ENCODE peak calls at places on chromosomes 11 and 22, in seven cellular contexts. H is heart right ventricle, D is iPS DF 6.9, U is SJSA1, Y is neuronal stem cell, E is H1, Q is pancreas. A is an unnamed sample.
A peak's percentile ranks its signal among the peaks of the same experiment; 100 is the strongest.

GRCh38 chr11:13868710-13869403 is 93.7 kb upstream of the SPON1 start:
- DNase-seq in H (no peak), D (no peak), U (no peak), Y (no peak), E (no peak), Q (no peak), A (no peak)

GRCh38 chr11:62880231-62880802 is 379 bp upstream of the SLC3A2 start:
- DNase-seq in H (no peak), D (no peak), U (peak; percentile 72), Y (no peak), E (no peak), Q (no peak), A (no peak)

GRCh38 chr22:26711205-26711958 is 54.0 kb downstream of the MIAT start:
- DNase-seq in H (no peak), D (no peak), U (no peak), Y (no peak), E (no peak), Q (no peak), A (no peak)

GRCh38 chr11:116086426-116086825 is 582.2 kb upstream of the CADM1 start:
- DNase-seq in H (no peak), D (no peak), U (no peak), Y (no peak), E (no peak), Q (no peak), A (no peak)

GRCh38 chr11:45935349-45936064 is 13.1 kb downstream of the LARGE2 start:
- DNase-seq in H (no peak), D (no peak), U (no peak), Y (no peak), E (no peak), Q (no peak), A (no peak)

GRCh38 chr22:39938509-39938908 is 21.7 kb upstream of the TMA7B start:
- DNase-seq in H (no peak), D (no peak), U (no peak), Y (no peak), E (no peak), Q (no peak), A (no peak)

GRCh38 chr11:9016916-9017642 is 13.3 kb upstream of the NRIP3 start:
- DNase-seq in H (no peak), D (no peak), U (no peak), Y (no peak), E (no peak), Q (no peak), A (no peak)

GRCh38 chr11:74686792-74687191 is 44.4 kb downstream of the CHRDL2 start:
- DNase-seq in H (no peak), D (no peak), U (no peak), Y (no peak), E (no peak), Q (no peak), A (no peak)

GRCh38 chr11:84829162-84829561 is 798.0 kb downstream of the DLG2 start:
- DNase-seq in H (no peak), D (no peak), U (no peak), Y (no peak), E (no peak), Q (no peak), A (no peak)

GRCh38 chr22:49212002-49212401 is 615.7 kb downstream of the BRD1 start:
- DNase-seq in H (no peak), D (no peak), U (peak; percentile 28), Y (no peak), E (peak; percentile 20), Q (no peak), A (peak; percentile 2)

GRCh38 chr11:97722065-97722464 is 1298.7 kb upstream of the CNTN5 start:
- DNase-seq in H (no peak), D (no peak), U (no peak), Y (no peak), E (no peak), Q (no peak), A (no peak)

GRCh38 chr11:123183391-123184099 is 11.5 kb downstream of the CLMP start:
- DNase-seq in H (no peak), D (no peak), U (no peak), Y (no peak), E (no peak), Q (no peak), A (no peak)

GRCh38 chr22:45009881-45010531 is at the start of gene PHF21B:
- DNase-seq in H (peak; percentile 57), D (no peak), U (peak; percentile 57), Y (peak; percentile 86), E (peak; percentile 91), Q (peak; percentile 25), A (no peak)

GRCh38 chr11:59225017-59225416 is 12.3 kb upstream of the MPEG1 start:
- DNase-seq in H (no peak), D (no peak), U (no peak), Y (no peak), E (no peak), Q (no peak), A (no peak)

GRCh38 chr11:2800655-2801531 is 84.7 kb downstream of the CDKN1C start:
- DNase-seq in H (no peak), D (no peak), U (peak; percentile 46), Y (no peak), E (peak; percentile 42), Q (peak; percentile 1), A (peak; percentile 5)

GRCh38 chr11:122149232-122149631 is 33.2 kb upstream of the BLID start:
- DNase-seq in H (no peak), D (no peak), U (no peak), Y (no peak), E (no peak), Q (no peak), A (no peak)

GRCh38 chr11:64233913-64234839 is at the start of gene VEGFB:
- DNase-seq in H (peak; percentile 74), D (no peak), U (no peak), Y (no peak), E (peak; percentile 75), Q (peak; percentile 82), A (peak; percentile 87)

GRCh38 chr11:28529540-28530410 is 421.6 kb downstream of the METTL15 start:
- DNase-seq in H (no peak), D (peak; percentile 13), U (no peak), Y (peak; percentile 24), E (no peak), Q (no peak), A (no peak)

GRCh38 chr11:134538793-134539192 is 126.8 kb upstream of the B3GAT1 start:
- DNase-seq in H (no peak), D (no peak), U (peak; percentile 1), Y (no peak), E (no peak), Q (no peak), A (peak; percentile 28)

GRCh38 chr11:76578655-76579046 is 91.9 kb downstream of the LRRC32 start:
- DNase-seq in H (peak; percentile 84), D (no peak), U (peak; percentile 70), Y (no peak), E (no peak), Q (no peak), A (peak; percentile 53)

GRCh38 chr11:23021287-23021863 is 161.1 kb upstream of the CCDC179 start:
- DNase-seq in H (no peak), D (peak; percentile 25), U (no peak), Y (peak; percentile 39), E (no peak), Q (no peak), A (no peak)

GRCh38 chr11:68581901-68582300 is 102.4 kb upstream of the GAL start:
- DNase-seq in H (no peak), D (no peak), U (no peak), Y (no peak), E (no peak), Q (no peak), A (no peak)
- H3K27ac ChIP-seq in H (peak overlapping the region; percentile 44), D (no peak overlapping the region), U (no peak overlapping the region), Y (no peak overlapping the region), E (no peak overlapping the region), Q (no peak overlapping the region), A (no peak overlapping the region)

GRCh38 chr22:36177160-36177559 is 16.6 kb upstream of the APOL3 start:
- DNase-seq in H (no peak), D (no peak), U (no peak), Y (no peak), E (no peak), Q (no peak), A (no peak)
- H3K27ac ChIP-seq in H (no peak overlapping the region), D (no peak overlapping the region), U (no peak overlapping the region), Y (no peak overlapping the region), E (no peak overlapping the region), Q (no peak overlapping the region), A (no peak overlapping the region)

GRCh38 chr11:117223741-117224685 is 7.9 kb downstream of the PCSK7 start:
- DNase-seq in H (no peak), D (no peak), U (no peak), Y (no peak), E (no peak), Q (no peak), A (no peak)

GRCh38 chr11:117228091-117228490 is 3.8 kb downstream of the PCSK7 start:
- DNase-seq in H (no peak), D (no peak), U (no peak), Y (no peak), E (no peak), Q (no peak), A (no peak)

GRCh38 chr11:117225553-117226170 is 6.2 kb downstream of the PCSK7 start:
- DNase-seq in H (no peak), D (no peak), U (no peak), Y (no peak), E (no peak), Q (no peak), A (no peak)

GRCh38 chr11:117229411-117229810 is 2.5 kb downstream of the PCSK7 start:
- DNase-seq in H (no peak), D (no peak), U (no peak), Y (no peak), E (no peak), Q (no peak), A (no peak)

GRCh38 chr11:117226388-117227385 is 5.2 kb downstream of the PCSK7 start:
- DNase-seq in H (peak; percentile 58), D (peak; percentile 50), U (no peak), Y (peak; percentile 75), E (no peak), Q (peak; percentile 57), A (no peak)
- H3K27ac ChIP-seq in H (no peak overlapping the region), D (no peak overlapping the region), U (no peak overlapping the region), Y (no peak overlapping the region), E (no peak overlapping the region), Q (no peak overlapping the region), A (no peak overlapping the region)

GRCh38 chr11:61834278-61835004 is 6.3 kb downstream of the FADS2 start:
- DNase-seq in H (peak; percentile 61), D (no peak), U (no peak), Y (no peak), E (peak; percentile 55), Q (no peak), A (no peak)

GRCh38 chr11:61836193-61836592 is 8.1 kb downstream of the FADS2 start:
- DNase-seq in H (no peak), D (no peak), U (no peak), Y (no peak), E (no peak), Q (no peak), A (no peak)

GRCh38 chr11:61833926-61834277 is 5.8 kb downstream of the FADS2 start:
- DNase-seq in H (no peak), D (no peak), U (no peak), Y (no peak), E (no peak), Q (no peak), A (no peak)

GRCh38 chr11:61837411-61838005 is 9.4 kb downstream of the FADS2 start:
- DNase-seq in H (no peak), D (no peak), U (no peak), Y (no peak), E (no peak), Q (no peak), A (no peak)

DNA sequence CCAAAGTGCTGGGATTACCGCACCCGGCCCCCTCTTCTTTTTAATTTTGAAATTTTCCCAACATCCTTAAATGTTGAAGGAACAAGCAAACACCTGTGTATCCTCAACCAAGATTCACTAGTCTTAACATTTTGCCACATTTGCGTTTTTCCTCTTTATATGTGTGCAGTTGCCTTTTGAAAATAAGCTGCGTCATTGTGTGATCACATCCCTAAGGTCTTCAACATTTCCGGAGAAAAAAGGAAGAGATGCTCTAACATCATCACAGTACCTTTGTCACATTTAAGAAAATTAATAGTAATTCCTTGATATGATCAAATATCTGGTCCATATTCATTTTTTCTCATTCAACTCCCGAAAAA is 7.5 kb downstream of the FADS2 start:
- DNase-seq in H (no peak), D (no peak), U (no peak), Y (no peak), E (no peak), Q (no peak), A (no peak)
- H3K27ac ChIP-seq in H (no peak overlapping the region), D (no peak overlapping the region), U (no peak overlapping the region), Y (no peak overlapping the region), E (no peak overlapping the region), Q (no peak overlapping the region), A (no peak overlapping the region)

A was measured in right lobe of liver.